ENCODE peak calls at places on chromosome 13, in six cellular contexts. One of them, this sample, is unnamed.

GRCh38 chr13:78430166-78430791 is 173.1 kb downstream of the POU4F1 start:
- DNase-seq in IMR-90: no peak
- DNase-seq in BE2C: no peak
- DNase-seq in ovary: no peak
- DNase-seq in uterus: no peak
- DNase-seq in AG09319: no peak
- DNase-seq in this sample: no peak

GRCh38 chr13:76019421-76020044 is 383.4 kb downstream of the LMO7 start:
- DNase-seq in IMR-90: no peak
- DNase-seq in BE2C: peak
- DNase-seq in ovary: no peak
- DNase-seq in uterus: no peak
- DNase-seq in AG09319: no peak
- DNase-seq in this sample: peak

GRCh38 chr13:45121421-45121820 is 1.1 kb downstream of the GTF2F2 start:
- DNase-seq in IMR-90: peak
- DNase-seq in BE2C: no peak
- DNase-seq in ovary: no peak
- DNase-seq in uterus: no peak
- DNase-seq in AG09319: no peak
- DNase-seq in this sample: no peak

GRCh38 chr13:113178070-113178895 is 19.8 kb downstream of the PROZ start:
- DNase-seq in IMR-90: peak
- DNase-seq in BE2C: peak
- DNase-seq in ovary: no peak
- DNase-seq in uterus: no peak
- DNase-seq in AG09319: peak
- DNase-seq in this sample: no peak

GRCh38 chr13:52195052-52195837 is 35.8 kb upstream of the NEK3 start:
- DNase-seq in IMR-90: peak
- DNase-seq in BE2C: no peak
- DNase-seq in ovary: peak
- DNase-seq in uterus: peak
- DNase-seq in AG09319: peak
- DNase-seq in this sample: peak

GRCh38 chr13:41668130-41668757 is 210.9 kb downstream of the RGCC start:
- DNase-seq in IMR-90: peak
- DNase-seq in BE2C: peak
- DNase-seq in ovary: peak
- DNase-seq in uterus: peak
- DNase-seq in AG09319: peak
- DNase-seq in this sample: no peak

GRCh38 chr13:74026753-74027152 is 107.5 kb downstream of the KLF12 start:
- DNase-seq in IMR-90: peak
- DNase-seq in BE2C: no peak
- DNase-seq in ovary: no peak
- DNase-seq in uterus: no peak
- DNase-seq in AG09319: no peak
- DNase-seq in this sample: no peak

GRCh38 chr13:110616103-110617101 is 1.1 kb downstream of the NAXD start:
- DNase-seq in IMR-90: peak
- DNase-seq in BE2C: no peak
- DNase-seq in ovary: peak
- DNase-seq in uterus: no peak
- DNase-seq in AG09319: peak
- DNase-seq in this sample: no peak

GRCh38 chr13:49292742-49293498 is 45.2 kb downstream of the CDADC1 start:
- DNase-seq in IMR-90: peak
- DNase-seq in BE2C: peak
- DNase-seq in ovary: peak
- DNase-seq in uterus: no peak
- DNase-seq in AG09319: peak
- DNase-seq in this sample: peak

GRCh38 chr13:49288458-49288857 is 40.7 kb downstream of the CDADC1 start:
- DNase-seq in IMR-90: no peak
- DNase-seq in BE2C: no peak
- DNase-seq in ovary: no peak
- DNase-seq in uterus: no peak
- DNase-seq in AG09319: no peak
- DNase-seq in this sample: no peak

DNA sequence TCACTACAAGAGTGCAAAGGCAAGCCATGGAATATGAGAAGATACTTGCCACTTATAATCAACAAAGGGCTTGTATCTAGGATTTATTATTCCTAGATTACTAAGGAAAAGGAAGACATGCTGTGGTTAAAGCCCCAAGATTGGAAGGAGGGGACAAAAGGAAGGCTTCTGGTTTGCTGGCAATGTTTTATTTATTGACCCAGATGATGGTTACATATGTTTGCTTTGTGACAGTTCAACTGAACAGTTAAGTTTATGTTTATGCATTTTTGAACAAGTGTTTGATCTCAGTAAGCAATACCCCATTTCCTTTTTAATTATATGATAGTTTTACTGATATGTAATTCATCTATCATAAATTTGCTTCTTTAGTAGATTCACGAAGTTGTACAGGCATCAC is 40.3 kb downstream of the CDADC1 start:
- DNase-seq in IMR-90: no peak
- DNase-seq in BE2C: no peak
- DNase-seq in ovary: no peak
- DNase-seq in uterus: no peak
- DNase-seq in AG09319: no peak
- DNase-seq in this sample: no peak
- TF ChIP-seq CTCF in IMR-90: no peak
- TF ChIP-seq CTCF in BE2C: no peak
- TF ChIP-seq CTCF in ovary: no peak
- TF ChIP-seq CTCF in uterus: no peak
- TF ChIP-seq CTCF in AG09319: no peak
- TF ChIP-seq CTCF in this sample: no peak

DNA sequence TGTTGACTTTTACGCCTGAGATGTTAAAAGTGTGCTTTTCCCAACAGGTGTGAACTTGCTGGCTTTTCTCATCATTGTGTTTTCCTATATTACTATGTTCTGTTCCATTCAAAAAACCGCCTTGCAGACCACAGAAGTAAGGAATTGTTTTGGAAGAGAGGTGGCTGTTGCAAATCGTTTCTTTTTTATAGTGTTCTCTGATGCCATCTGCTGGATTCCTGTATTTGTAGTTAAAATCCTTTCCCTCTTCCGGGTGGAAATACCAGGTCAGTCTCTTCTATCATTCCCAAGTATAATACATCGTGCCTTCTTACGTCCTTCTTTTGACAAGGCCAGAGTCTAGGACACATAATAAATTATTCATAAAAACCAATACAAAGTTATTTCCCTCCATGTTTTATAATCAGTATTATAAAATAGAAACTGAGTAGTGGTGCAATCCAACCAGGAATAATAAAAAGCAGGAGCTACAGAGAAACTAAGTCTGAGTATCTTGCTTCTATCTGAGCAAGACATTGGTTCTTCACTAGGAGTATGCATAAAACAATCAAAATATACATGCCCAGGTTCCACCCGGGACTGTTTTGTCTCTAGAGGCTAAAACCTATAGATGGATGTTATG is 57.9 kb downstream of the RXFP2 start:
- DNase-seq in IMR-90: peak
- DNase-seq in BE2C: no peak
- DNase-seq in ovary: no peak
- DNase-seq in uterus: no peak
- DNase-seq in AG09319: no peak
- DNase-seq in this sample: no peak
- TF ChIP-seq CTCF in IMR-90: peak
- TF ChIP-seq CTCF in BE2C: peak
- TF ChIP-seq CTCF in ovary: no peak
- TF ChIP-seq CTCF in uterus: peak
- TF ChIP-seq CTCF in AG09319: peak
- TF ChIP-seq CTCF in this sample: no peak

GRCh38 chr13:102825921-102826706 is 19.7 kb upstream of the ERCC5 start:
- DNase-seq in IMR-90: peak
- DNase-seq in BE2C: no peak
- DNase-seq in ovary: no peak
- DNase-seq in uterus: no peak
- DNase-seq in AG09319: peak
- DNase-seq in this sample: no peak
- TF ChIP-seq CTCF in IMR-90: no peak
- TF ChIP-seq CTCF in BE2C: no peak
- TF ChIP-seq CTCF in ovary: no peak
- TF ChIP-seq CTCF in uterus: no peak
- TF ChIP-seq CTCF in AG09319: peak
- TF ChIP-seq CTCF in this sample: no peak

DNA sequence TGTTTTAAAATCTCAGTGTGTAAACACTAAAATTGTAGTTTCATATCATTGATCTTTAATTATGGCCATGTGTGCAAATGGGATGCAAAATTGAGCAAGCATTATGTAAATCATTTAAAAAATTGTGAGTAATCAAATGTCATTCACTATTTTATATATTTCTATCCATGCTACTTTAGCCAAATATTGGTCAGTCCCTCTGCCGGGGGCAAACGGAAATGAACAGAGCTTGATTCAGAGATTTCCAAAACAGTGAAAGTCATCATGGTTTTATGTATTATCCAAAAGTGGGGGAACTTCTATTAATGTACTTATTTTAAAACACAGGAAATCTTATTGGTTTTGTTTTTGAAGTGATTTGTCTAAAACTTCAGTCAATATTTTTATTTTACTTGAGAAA is 219.1 kb downstream of the IRS2 start:
- DNase-seq in IMR-90: no peak
- DNase-seq in BE2C: no peak
- DNase-seq in ovary: no peak
- DNase-seq in uterus: no peak
- DNase-seq in AG09319: no peak
- DNase-seq in this sample: no peak
- TF ChIP-seq CTCF in IMR-90: peak
- TF ChIP-seq CTCF in BE2C: no peak
- TF ChIP-seq CTCF in ovary: peak
- TF ChIP-seq CTCF in uterus: no peak
- TF ChIP-seq CTCF in AG09319: peak
- TF ChIP-seq CTCF in this sample: no peak

GRCh38 chr13:33493672-33494365 is 208.3 kb upstream of the STARD13 start:
- DNase-seq in IMR-90: no peak
- DNase-seq in BE2C: no peak
- DNase-seq in ovary: no peak
- DNase-seq in uterus: no peak
- DNase-seq in AG09319: no peak
- DNase-seq in this sample: no peak

GRCh38 chr13:33489563-33489962 is 204.0 kb upstream of the STARD13 start:
- DNase-seq in IMR-90: no peak
- DNase-seq in BE2C: no peak
- DNase-seq in ovary: no peak
- DNase-seq in uterus: no peak
- DNase-seq in AG09319: no peak
- DNase-seq in this sample: no peak

GRCh38 chr13:33487575-33488243 is 202.2 kb upstream of the STARD13 start:
- DNase-seq in IMR-90: peak
- DNase-seq in BE2C: no peak
- DNase-seq in ovary: no peak
- DNase-seq in uterus: no peak
- DNase-seq in AG09319: peak
- DNase-seq in this sample: no peak

GRCh38 chr13:33494596-33495214 is 209.2 kb upstream of the STARD13 start:
- DNase-seq in IMR-90: peak
- DNase-seq in BE2C: no peak
- DNase-seq in ovary: no peak
- DNase-seq in uterus: no peak
- DNase-seq in AG09319: no peak
- DNase-seq in this sample: no peak

DNA sequence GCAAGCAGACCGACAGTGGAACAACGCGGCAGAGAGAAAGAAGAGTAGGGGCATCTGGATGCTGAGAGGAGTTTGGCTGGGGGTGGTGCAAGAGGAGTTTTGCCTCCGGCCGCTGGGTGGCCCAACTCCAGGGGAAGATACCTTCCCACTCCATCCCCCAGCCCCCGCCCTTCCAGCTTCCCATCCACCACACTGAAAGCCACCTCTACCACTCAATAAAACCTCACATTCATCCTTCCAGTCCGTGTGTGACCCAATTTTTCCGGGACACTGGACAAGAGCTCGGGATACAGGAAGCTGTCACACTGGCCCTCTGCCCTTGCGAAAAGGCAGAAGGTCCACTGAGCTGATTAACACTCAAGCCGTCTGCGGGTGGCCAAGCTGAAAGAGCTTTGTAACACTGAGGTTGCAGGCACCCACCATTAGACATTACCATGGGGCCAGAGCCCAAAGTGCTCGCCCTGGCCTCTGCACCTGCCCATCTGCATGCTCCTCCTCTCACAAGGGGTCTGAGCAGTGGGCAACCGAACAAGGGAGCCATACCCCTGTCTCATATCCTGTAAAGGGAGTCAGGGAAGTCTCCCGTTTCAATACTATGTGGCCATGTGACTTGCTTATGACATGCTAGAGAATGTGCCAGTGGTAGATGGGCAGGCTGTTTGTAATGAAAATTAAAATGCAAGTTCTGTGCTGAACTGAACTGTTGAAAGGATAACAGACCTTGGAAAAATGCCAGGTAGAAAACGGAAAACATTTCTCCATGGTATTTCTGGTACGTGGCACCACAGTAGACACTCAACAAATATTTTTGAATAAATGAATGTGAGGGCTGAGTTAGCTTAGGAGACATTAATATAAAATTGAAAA is 205.1 kb upstream of the STARD13 start:
- DNase-seq in IMR-90: no peak
- DNase-seq in BE2C: no peak
- DNase-seq in ovary: no peak
- DNase-seq in uterus: no peak
- DNase-seq in AG09319: no peak
- DNase-seq in this sample: peak
- TF ChIP-seq CTCF in IMR-90: no peak
- TF ChIP-seq CTCF in BE2C: no peak
- TF ChIP-seq CTCF in ovary: no peak
- TF ChIP-seq CTCF in uterus: no peak
- TF ChIP-seq CTCF in AG09319: no peak
- TF ChIP-seq CTCF in this sample: no peak